ENCODE peak calls at places on chromosomes 1 and 21, in seven cellular contexts. W, B, F, E, O, T and Q are unnamed samples.

GRCh38 chr1:107789817-107790609 is 175.0 kb downstream of the VAV3 start:
- DNase-seq in W (no peak), B (no peak), F (no peak), E (no peak), O (no peak), T (no peak), Q (no peak)

GRCh38 chr1:32063261-32063681 is 9.5 kb upstream of the TMEM39B start:
- DNase-seq in W (no peak), B (no peak), F (peak), E (peak), O (no peak), T (peak), Q (no peak)

GRCh38 chr1:198333744-198334143 is 176.9 kb downstream of the NEK7 start:
- DNase-seq in W (no peak), B (no peak), F (no peak), E (no peak), O (no peak), T (no peak), Q (no peak)

GRCh38 chr1:234932506-234932905 is 196.1 kb downstream of the TOMM20 start:
- DNase-seq in W (no peak), B (no peak), F (no peak), E (no peak), O (no peak), T (no peak), Q (no peak)

GRCh38 chr1:8090241-8090702 is 64.2 kb upstream of the ERRFI1 start:
- DNase-seq in W (no peak), B (no peak), F (no peak), E (no peak), O (no peak), T (no peak), Q (no peak)

GRCh38 chr21:28900481-28900880 is 92.2 kb downstream of the LTN1 start:
- DNase-seq in W (no peak), B (no peak), F (no peak), E (no peak), O (no peak), T (no peak), Q (no peak)

GRCh38 chr1:56146449-56146848 is 432.9 kb downstream of the PLPP3 start:
- DNase-seq in W (peak), B (no peak), F (no peak), E (no peak), O (no peak), T (no peak), Q (no peak)

GRCh38 chr1:7207875-7208646 is 422.8 kb downstream of the CAMTA1 start:
- DNase-seq in W (no peak), B (peak), F (peak), E (peak), O (peak), T (peak), Q (peak)

GRCh38 chr1:91278754-91279153 is 125.9 kb downstream of the HFM1 start:
- DNase-seq in W (no peak), B (no peak), F (peak), E (no peak), O (no peak), T (no peak), Q (no peak)

GRCh38 chr1:54945393-54945936 is 35.0 kb upstream of the TMEM61 start:
- DNase-seq in W (no peak), B (no peak), F (no peak), E (no peak), O (no peak), T (no peak), Q (no peak)

GRCh38 chr1:151515265-151515664 is 4.1 kb downstream of the CGN start:
- DNase-seq in W (no peak), B (no peak), F (no peak), E (no peak), O (no peak), T (no peak), Q (no peak)

GRCh38 chr1:192951961-192952460 is 107.1 kb downstream of the UCHL5 start:
- DNase-seq in W (peak), B (no peak), F (peak), E (no peak), O (no peak), T (no peak), Q (no peak)

GRCh38 chr1:113895961-113896360 is 8.6 kb upstream of the BCL2L15 start:
- DNase-seq in W (no peak), B (no peak), F (no peak), E (no peak), O (no peak), T (no peak), Q (no peak)

GRCh38 chr1:10682449-10683365 is 113.7 kb downstream of the CASZ1 start:
- DNase-seq in W (no peak), B (no peak), F (no peak), E (no peak), O (no peak), T (peak), Q (no peak)

GRCh38 chr1:235601087-235601486 is 48.5 kb downstream of the GNG4 start:
- DNase-seq in W (no peak), B (peak), F (no peak), E (no peak), O (no peak), T (no peak), Q (no peak)